ENCODE peak calls at places on chromosome 10, in four cellular contexts. I is spleen, N is Ammon's horn, Q is Panc1. K is an unnamed sample.

GRCh38 chr10:60405172-60405571 is 15.5 kb upstream of the ANK3 start:
- DNase-seq in Q (no peak), N (no peak), I (no peak), K (no peak)

GRCh38 chr10:127776816-127777215 is 39.8 kb downstream of the FOXI2 start:
- DNase-seq in N (no peak), I (no peak), Q (no peak), K (no peak)

GRCh38 chr10:95637911-95638310 is 18.6 kb downstream of the ALDH18A1 start:
- DNase-seq in Q (no peak), N (no peak), I (no peak), K (no peak)

GRCh38 chr10:12588091-12588850 is 238.9 kb downstream of the CAMK1D start:
- DNase-seq in Q (no peak), I (no peak), N (no peak), K (no peak)

GRCh38 chr10:79184141-79184625 is 115.4 kb downstream of the ZMIZ1 start:
- DNase-seq in N (no peak), I (no peak), Q (no peak), K (no peak)

GRCh38 chr10:113475381-113475807 is 77.5 kb upstream of the HABP2 start:
- DNase-seq in I (no peak), Q (no peak), N (no peak), K (no peak)

GRCh38 chr10:70193391-70193844 is 23.1 kb upstream of the SAR1A start:
- DNase-seq in I (no peak), N (no peak), Q (no peak), K (no peak)

GRCh38 chr10:88991161-88991899 is 732 bp downstream of the FAS start:
- DNase-seq in N (peak; percentile 48), I (peak; percentile 92), Q (no peak), K (peak; percentile 21)

GRCh38 chr10:86594535-86594934 is 59.8 kb upstream of the OPN4 start:
- DNase-seq in Q (no peak), N (no peak), I (no peak), K (no peak)

GRCh38 chr10:119516381-119517234 is 25.9 kb downstream of the RGS10 start:
- DNase-seq in N (peak; percentile 35), I (peak; percentile 87), Q (no peak), K (no peak)

GRCh38 chr10:34041871-34042270 is 707.4 kb upstream of the NRP1 start:
- DNase-seq in N (no peak), I (no peak), Q (no peak), K (no peak)

GRCh38 chr10:3635697-3636096 is 149.3 kb downstream of the KLF6 start:
- DNase-seq in I (no peak), N (no peak), Q (no peak), K (no peak)

GRCh38 chr10:42177077-42177792 is 461.1 kb downstream of the ZNF33B start:
- DNase-seq in I (no peak), N (no peak), Q (no peak), K (no peak)

GRCh38 chr10:89332092-89332633 is 4.4 kb downstream of the IFIT3 start:
- DNase-seq in Q (no peak), I (no peak), N (peak; percentile 73), K (no peak)

GRCh38 chr10:121696854-121697253 is 98.6 kb upstream of the FGFR2 start:
- DNase-seq in I (no peak), Q (no peak), N (no peak), K (no peak)

GRCh38 chr10:87705339-87705738 is 45.7 kb downstream of the PAPSS2 start:
- DNase-seq in I (no peak), N (no peak), Q (no peak), K (no peak)

GRCh38 chr10:123840714-123841113 is 50.9 kb downstream of the CPXM2 start:
- DNase-seq in N (no peak), Q (no peak), I (no peak), K (no peak)

GRCh38 chr10:31134303-31134928 is 102.8 kb upstream of the ZNF438 start:
- DNase-seq in Q (no peak), N (peak; percentile 58), I (no peak), K (peak; percentile 65)

GRCh38 chr10:14971867-14972448 is 12.8 kb downstream of the MEIG1 start:
- DNase-seq in N (no peak), I (no peak), Q (no peak), K (no peak)

GRCh38 chr10:18681971-18682403 is 22.8 kb downstream of the ARL5B start:
- DNase-seq in N (no peak), Q (no peak), I (no peak), K (no peak)

GRCh38 chr10:101246639-101247038 is 17.4 kb upstream of the LBX1 start:
- DNase-seq in N (no peak), I (no peak), Q (no peak), K (no peak)

GRCh38 chr10:47403401-47404318 is 19.6 kb upstream of the ZNF488 start:
- DNase-seq in Q (no peak), I (peak; percentile 61), N (no peak), K (no peak)

GRCh38 chr10:47198221-47198620 is 101.8 kb upstream of the GDF10 start:
- DNase-seq in Q (no peak), N (no peak), I (no peak), K (no peak)

GRCh38 chr10:82221750-82222149 is 346.8 kb downstream of the NRG3 start:
- DNase-seq in I (no peak), Q (no peak), N (no peak), K (no peak)

GRCh38 chr10:72303424-72304128 is 29.9 kb downstream of the DDIT4 start:
- DNase-seq in I (no peak), Q (no peak), N (no peak), K (no peak)

GRCh38 chr10:132158122-132158741 is 28.5 kb upstream of the DPYSL4 start:
- DNase-seq in I (peak; percentile 47), N (no peak), Q (no peak), K (no peak)

GRCh38 chr10:96720422-96721206 is at the start of gene PIK3AP1:
- DNase-seq in I (peak; percentile 98), N (peak; percentile 39), Q (no peak), K (no peak)

GRCh38 chr10:112811741-112812551 is 138.1 kb upstream of the TCF7L2 start:
- DNase-seq in N (peak; percentile 30), Q (peak; percentile 62), I (no peak), K (peak; percentile 16)

GRCh38 chr10:105797234-105797890 is 1156.3 kb downstream of the SORCS3 start:
- DNase-seq in Q (peak; percentile 15), N (peak; percentile 62), I (no peak), K (peak; percentile 39)